ENCODE peak calls at places on chromosomes 3 and 15, in six cellular contexts. T, V, I, U, O and C are unnamed samples.

GRCh38 chr3:183114779-183115178 is 15.5 kb upstream of the MCCC1 start:
- DNase-seq in T (no peak), V (no peak), I (no peak), U (no peak), O (no peak), C (no peak)

GRCh38 chr15:85405467-85405866 is 25.1 kb downstream of the AKAP13 start:
- DNase-seq in T (no peak), V (no peak), I (no peak), U (no peak), O (no peak), C (no peak)

GRCh38 chr15:65355983-65356353 is 21.8 kb downstream of the IGDCC3 start:
- DNase-seq in T (no peak), V (no peak), I (no peak), U (no peak), O (no peak), C (no peak)

GRCh38 chr3:161400650-161401049 is 29.3 kb upstream of the SPTSSB start:
- DNase-seq in T (no peak), V (no peak), I (no peak), U (no peak), O (no peak), C (no peak)

GRCh38 chr15:75024102-75024636 is 779 bp downstream of the PPCDC start:
- DNase-seq in T (no peak), V (no peak), I (no peak), U (peak), O (no peak), C (peak)

GRCh38 chr15:65421360-65422215 is 1.2 kb downstream of the IGDCC4 start:
- DNase-seq in T (no peak), V (no peak), I (no peak), U (peak), O (peak), C (peak)

GRCh38 chr3:107987036-107987557 is 103.7 kb downstream of the CD47 start:
- DNase-seq in T (no peak), V (no peak), I (no peak), U (peak), O (peak), C (peak)

GRCh38 chr15:90916461-90916860 is 13.4 kb downstream of the MAN2A2 start:
- DNase-seq in T (no peak), V (no peak), I (no peak), U (no peak), O (no peak), C (no peak)

GRCh38 chr3:122619040-122619439 is 41.6 kb downstream of the PARP15 start:
- DNase-seq in T (no peak), V (no peak), I (no peak), U (no peak), O (no peak), C (no peak)

GRCh38 chr15:89823836-89824606 is 9.4 kb upstream of the ANPEP start:
- DNase-seq in T (no peak), V (no peak), I (no peak), U (no peak), O (no peak), C (no peak)

GRCh38 chr15:34490421-34491193 is 53.0 kb upstream of the GOLGA8A start:
- DNase-seq in T (no peak), V (no peak), I (no peak), U (no peak), O (no peak), C (no peak)

GRCh38 chr15:75238150-75238549 is 20.0 kb upstream of the GOLGA6C start:
- DNase-seq in T (no peak), V (no peak), I (no peak), U (no peak), O (peak), C (no peak)

GRCh38 chr3:114527036-114527644 is 233.3 kb downstream of the TIGIT start:
- DNase-seq in T (no peak), V (no peak), I (no peak), U (peak), O (no peak), C (no peak)